ENCODE peak calls at places on chromosome 7, in five cellular contexts. D is Calu3, V is tibial artery, H is retinal pigment epithelial cell, I is lower lobe of right lung. F is an unnamed sample.

GRCh38 chr7:7212612-7213011 is 30.3 kb downstream of the C1GALT1 start:
- DNase-seq in D (no peak), V (no peak), H (peak), I (no peak), F (no peak)

GRCh38 chr7:44193011-44193802 is 4.0 kb upstream of the GCK start:
- DNase-seq in D (no peak), V (no peak), H (no peak), I (no peak), F (no peak)

GRCh38 chr7:149854611-149855367 is 16.6 kb downstream of the ZNF862 start:
- DNase-seq in D (peak), V (no peak), H (peak), I (peak), F (no peak)

GRCh38 chr7:127620406-127621233 is 2.7 kb upstream of the PAX4 start:
- DNase-seq in D (no peak), V (no peak), H (no peak), I (no peak), F (no peak)

GRCh38 chr7:5082806-5083205 is 37.1 kb downstream of the RBAK start:
- DNase-seq in D (no peak), V (no peak), H (no peak), I (no peak), F (no peak)

GRCh38 chr7:99374121-99375064 is at the start of gene ARPC1B:
- DNase-seq in D (peak), V (peak), H (no peak), I (peak), F (no peak)

GRCh38 chr7:87926581-87927461 is 7.2 kb upstream of the ADAM22 start:
- DNase-seq in D (no peak), V (no peak), H (no peak), I (no peak), F (no peak)

GRCh38 chr7:18163091-18163490 is 135.4 kb upstream of the PRPS1L1 start:
- DNase-seq in D (no peak), V (no peak), H (no peak), I (no peak), F (no peak)

GRCh38 chr7:2501947-2502646 is 17.5 kb upstream of the LFNG start:
- DNase-seq in D (no peak), V (no peak), H (no peak), I (no peak), F (no peak)

GRCh38 chr7:124692420-124692819 is 73.2 kb downstream of the GPR37 start:
- DNase-seq in D (no peak), V (no peak), H (peak), I (no peak), F (no peak)

GRCh38 chr7:115087437-115087836 is 165.5 kb downstream of the MDFIC start:
- DNase-seq in D (peak), V (no peak), H (peak), I (no peak), F (no peak)

GRCh38 chr7:74183653-74184450 is 9.7 kb downstream of the EIF4H start:
- DNase-seq in D (peak), V (no peak), H (no peak), I (no peak), F (no peak)

GRCh38 chr7:97835296-97836138 is 36.7 kb downstream of the ASNS start:
- DNase-seq in D (peak), V (no peak), H (peak), I (peak), F (no peak)

GRCh38 chr7:18429547-18429946 is 66.0 kb upstream of the HDAC9 start:
- DNase-seq in D (no peak), V (no peak), H (no peak), I (no peak), F (no peak)

GRCh38 chr7:92889081-92889480 is 52.7 kb upstream of the CDK6 start:
- DNase-seq in D (no peak), V (no peak), H (no peak), I (no peak), F (peak)

GRCh38 chr7:46583606-46584005 is 662.5 kb upstream of the IGFBP3 start:
- DNase-seq in D (no peak), V (no peak), H (no peak), I (no peak), F (no peak)

GRCh38 chr7:99365318-99366141 is 9.0 kb upstream of the ARPC1B start:
- DNase-seq in D (peak), V (no peak), H (no peak), I (peak), F (no peak)

GRCh38 chr7:107850671-107851070 is 40.3 kb upstream of the DLD start:
- DNase-seq in D (no peak), V (no peak), H (no peak), I (no peak), F (no peak)

GRCh38 chr7:91947948-91948347 is 7.3 kb downstream of the AKAP9 start:
- DNase-seq in D (no peak), V (no peak), H (no peak), I (no peak), F (no peak)

GRCh38 chr7:129734400-129734799 is 122.9 kb downstream of the NRF1 start:
- DNase-seq in D (no peak), V (no peak), H (no peak), I (no peak), F (no peak)

GRCh38 chr7:24854866-24855265 is 97.6 kb upstream of the GSDME start:
- DNase-seq in D (no peak), V (no peak), H (no peak), I (no peak), F (no peak)

GRCh38 chr7:77727936-77728701 is 31.9 kb downstream of the RSBN1L start:
- DNase-seq in D (no peak), V (no peak), H (peak), I (no peak), F (no peak)

GRCh38 chr7:47008461-47008860 is 573.5 kb downstream of the TNS3 start:
- DNase-seq in D (no peak), V (no peak), H (no peak), I (no peak), F (no peak)

GRCh38 chr7:36658603-36659516 is 65.4 kb downstream of the AOAH start:
- DNase-seq in D (peak), V (no peak), H (peak), I (no peak), F (no peak)

GRCh38 chr7:90917536-90917935 is 321.4 kb downstream of the CDK14 start:
- DNase-seq in D (no peak), V (no peak), H (no peak), I (no peak), F (no peak)

GRCh38 chr7:82122290-82122689 is 321.3 kb downstream of the CACNA2D1 start:
- DNase-seq in D (no peak), V (no peak), H (no peak), I (no peak), F (no peak)

GRCh38 chr7:117097860-117098259 is 144.6 kb downstream of the ST7 start:
- DNase-seq in D (no peak), V (no peak), H (no peak), I (no peak), F (no peak)

GRCh38 chr7:25894002-25894901 is 257.7 kb upstream of the NFE2L3 start:
- DNase-seq in D (peak), V (no peak), H (no peak), I (peak), F (no peak)

GRCh38 chr7:269721-270120 is 20.2 kb upstream of the FOXL3 start:
- DNase-seq in D (no peak), V (no peak), H (no peak), I (no peak), F (peak)

GRCh38 chr7:50711271-50712175 is 71.2 kb downstream of the GRB10 start:
- DNase-seq in D (no peak), V (peak), H (no peak), I (no peak), F (no peak)

GRCh38 chr7:42123716-42124115 is 113.3 kb downstream of the GLI3 start:
- DNase-seq in D (no peak), V (no peak), H (no peak), I (no peak), F (no peak)

GRCh38 chr7:39433550-39433949 is 132.7 kb upstream of the YAE1 start:
- DNase-seq in D (no peak), V (no peak), H (no peak), I (no peak), F (no peak)

GRCh38 chr7:47518827-47519226 is 63.1 kb downstream of the TNS3 start:
- DNase-seq in D (no peak), V (peak), H (peak), I (no peak), F (peak)

GRCh38 chr7:42237891-42238531 is 1.0 kb upstream of the GLI3 start:
- DNase-seq in D (peak), V (peak), H (no peak), I (peak), F (no peak)

DNA sequence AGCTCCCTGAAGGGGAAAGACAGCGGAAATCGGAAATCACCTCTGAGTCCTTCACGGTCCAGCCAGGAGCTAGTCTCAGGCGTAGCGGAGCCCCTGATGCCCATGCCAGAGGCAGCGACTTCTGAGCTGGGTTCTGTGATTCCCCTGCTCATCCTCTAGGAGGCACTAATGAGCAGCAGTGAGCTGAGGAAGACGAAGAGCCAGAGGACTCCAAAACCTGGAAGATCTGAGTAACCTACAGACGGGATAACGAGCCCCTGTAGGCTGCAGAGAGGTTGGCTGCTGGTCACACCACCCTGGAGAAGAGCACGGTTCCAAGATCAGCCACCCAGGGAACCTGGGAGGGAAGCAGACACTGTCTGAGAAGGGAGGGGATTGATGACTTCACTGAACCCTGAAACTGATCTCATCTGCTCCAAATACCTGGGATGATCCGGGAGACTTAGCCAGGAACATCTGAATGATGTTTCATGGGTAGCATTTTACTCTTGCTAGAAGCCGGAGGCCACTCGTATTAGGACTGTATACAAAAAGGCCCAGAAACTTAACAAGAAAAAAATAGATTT is 304.1 kb downstream of the PAXIP1 start:
- DNase-seq in D (no peak), V (no peak), H (no peak), I (no peak), F (no peak)
- TF ChIP-seq CTCF in D (no peak), V (no peak), H (peak), I (peak), F (no peak)

GRCh38 chr7:136136906-136137305 is 159.7 kb upstream of the MTPN start:
- DNase-seq in D (no peak), V (no peak), H (no peak), I (no peak), F (no peak)

GRCh38 chr7:136138991-136139390 is 161.8 kb upstream of the MTPN start:
- DNase-seq in D (no peak), V (no peak), H (no peak), I (no peak), F (no peak)

GRCh38 chr7:136130819-136131637 is 153.9 kb upstream of the MTPN start:
- DNase-seq in D (no peak), V (no peak), H (no peak), I (no peak), F (no peak)

GRCh38 chr7:136133491-136133990 is 156.4 kb upstream of the MTPN start:
- DNase-seq in D (no peak), V (no peak), H (peak), I (no peak), F (no peak)

GRCh38 chr7:136134503-136134902 is 157.3 kb upstream of the MTPN start:
- DNase-seq in D (no peak), V (no peak), H (no peak), I (no peak), F (no peak)
- TF ChIP-seq CTCF in D (no peak), V (no peak), H (no peak), I (no peak), F (no peak)

DNA sequence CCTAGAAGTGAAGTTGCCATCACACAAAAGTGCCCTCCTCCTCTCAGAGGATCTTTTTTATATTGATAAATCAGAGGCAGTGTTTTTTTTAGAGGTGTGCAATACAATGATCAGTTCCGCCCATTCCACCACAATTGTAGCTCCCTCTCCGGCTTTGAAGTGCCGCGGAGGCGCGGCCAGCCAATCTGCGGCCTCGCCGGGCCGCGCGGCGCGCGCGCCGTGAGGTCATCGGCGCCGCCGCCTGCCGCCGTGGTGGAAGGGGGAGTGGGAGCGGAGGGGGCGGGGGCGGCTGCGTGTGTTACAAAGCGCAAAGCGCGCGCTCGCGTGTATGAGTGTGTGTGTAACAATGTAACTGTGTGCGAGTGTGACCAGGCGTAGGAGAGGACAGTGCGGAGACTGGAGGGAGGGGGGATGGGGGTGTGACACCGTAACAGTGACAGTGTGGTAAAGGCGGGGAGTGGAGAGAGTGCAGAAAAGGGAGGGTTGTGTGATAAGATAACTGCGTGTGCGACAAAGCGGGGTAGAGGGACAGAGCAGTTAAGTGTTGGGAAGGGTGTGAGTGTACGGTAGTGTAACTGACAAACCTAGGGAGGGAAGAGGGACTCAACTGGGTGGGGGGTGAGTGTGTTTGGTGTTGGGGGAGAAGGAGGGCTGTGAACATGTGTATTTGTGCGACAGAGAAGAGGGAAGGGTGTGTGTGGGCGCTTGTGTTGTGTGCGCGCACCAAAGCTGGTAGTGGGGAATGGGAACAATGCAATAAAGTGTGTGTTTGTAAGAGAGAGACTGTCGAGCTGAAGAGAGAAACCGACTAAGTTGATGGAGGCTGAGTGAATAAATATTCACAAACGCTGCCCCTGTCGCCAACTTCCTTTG is at the start of gene SP8:
- DNase-seq in D (peak), V (no peak), H (no peak), I (no peak), F (no peak)
- TF ChIP-seq CTCF in D (no peak), V (no peak), H (no peak), I (no peak), F (no peak)

DNA sequence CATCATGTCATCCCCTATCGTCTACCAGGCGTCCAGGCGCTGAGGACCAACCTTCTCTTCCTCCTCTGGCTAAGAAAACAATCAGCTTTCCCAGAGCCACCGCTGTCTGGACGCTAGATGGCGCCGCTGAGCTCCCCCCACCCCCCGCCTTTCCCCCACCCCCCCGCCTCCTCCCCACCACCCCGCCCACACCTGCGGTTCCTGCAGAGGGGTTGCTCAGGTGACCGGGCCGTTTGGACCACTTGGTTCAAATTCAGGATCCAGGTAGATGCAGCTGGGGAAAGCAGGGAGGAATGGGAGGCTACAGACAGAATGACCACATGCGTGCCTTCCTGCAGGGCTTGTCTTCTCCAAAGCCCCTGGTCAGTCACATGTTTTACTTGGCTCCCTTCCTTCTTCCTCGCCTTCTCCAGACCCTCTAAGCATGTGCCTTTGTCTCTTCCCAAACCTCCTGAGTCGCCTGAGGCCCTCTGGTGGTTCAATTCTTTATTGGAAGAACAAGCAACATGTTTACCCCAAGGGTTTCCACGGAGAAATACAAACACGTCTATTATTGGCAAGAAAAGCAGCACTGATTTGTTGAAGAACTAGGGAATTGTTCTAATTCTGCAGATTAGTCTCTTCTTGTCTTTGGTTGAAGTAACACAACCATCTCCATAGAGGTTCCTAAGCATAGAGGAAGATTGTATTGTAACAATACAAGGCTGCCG is 24.7 kb downstream of the AOC1 start:
- DNase-seq in D (peak), V (no peak), H (peak), I (peak), F (no peak)
- TF ChIP-seq CTCF in D (peak), V (peak), H (peak), I (peak), F (peak)

DNA sequence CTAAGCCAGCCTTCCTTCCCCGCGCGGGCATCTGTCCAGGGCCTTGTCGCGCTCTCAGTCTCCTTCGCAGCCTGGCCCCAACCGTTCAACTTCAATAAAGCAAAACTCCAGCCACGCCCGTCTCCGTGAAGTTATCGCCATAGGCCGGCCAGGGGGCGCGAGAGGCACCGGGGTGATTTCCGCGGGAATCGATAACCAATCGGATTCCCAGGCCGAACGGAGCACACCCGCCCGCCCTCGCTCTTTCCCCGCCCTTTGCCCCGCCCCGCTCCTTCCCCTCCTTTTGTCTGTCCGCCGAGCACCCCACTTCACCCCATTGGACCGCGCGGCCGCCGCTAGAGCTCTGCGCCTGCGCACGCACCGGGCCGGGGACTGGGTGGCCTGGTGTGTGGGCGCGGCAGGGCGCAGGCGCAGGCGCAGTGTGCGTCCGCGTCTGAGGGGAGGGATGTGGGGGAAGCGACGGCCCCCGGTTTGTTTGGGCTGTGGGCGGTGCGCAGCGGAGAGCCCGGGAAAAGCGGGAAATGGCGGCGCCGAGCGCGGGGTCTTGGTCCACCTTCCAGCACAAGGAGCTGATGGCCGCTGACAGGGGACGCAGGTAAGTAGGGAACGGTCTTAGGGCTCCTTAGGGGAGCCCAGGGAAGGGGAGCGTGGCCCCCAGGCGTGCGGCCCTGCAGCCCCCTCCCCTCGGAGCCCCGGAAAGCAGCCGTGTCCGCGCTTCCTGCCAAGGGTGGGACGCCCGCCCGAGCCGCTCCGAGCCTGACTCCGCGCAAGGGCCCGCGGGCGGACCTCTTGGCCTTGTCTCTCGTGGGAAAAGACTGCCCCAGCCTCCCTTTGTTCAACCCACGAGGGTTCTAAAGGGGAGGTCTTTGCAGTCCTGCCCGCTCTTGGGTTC is at the start of gene CASP2:
- DNase-seq in D (peak), V (peak), H (peak), I (peak), F (peak)
- TF ChIP-seq CTCF in D (no peak), V (peak), H (peak), I (peak), F (peak)

GRCh38 chr7:154917214-154918160 is 85.4 kb downstream of the PAXIP1 start:
- DNase-seq in D (no peak), V (no peak), H (no peak), I (no peak), F (no peak)

GRCh38 chr7:154916381-154917213 is 86.3 kb downstream of the PAXIP1 start:
- DNase-seq in D (no peak), V (no peak), H (no peak), I (no peak), F (no peak)

GRCh38 chr7:154914580-154915380 is 88.1 kb downstream of the PAXIP1 start:
- DNase-seq in D (no peak), V (no peak), H (no peak), I (no peak), F (peak)

GRCh38 chr7:154913645-154914579 is 89.0 kb downstream of the PAXIP1 start:
- DNase-seq in D (peak), V (peak), H (peak), I (peak), F (peak)

DNA sequence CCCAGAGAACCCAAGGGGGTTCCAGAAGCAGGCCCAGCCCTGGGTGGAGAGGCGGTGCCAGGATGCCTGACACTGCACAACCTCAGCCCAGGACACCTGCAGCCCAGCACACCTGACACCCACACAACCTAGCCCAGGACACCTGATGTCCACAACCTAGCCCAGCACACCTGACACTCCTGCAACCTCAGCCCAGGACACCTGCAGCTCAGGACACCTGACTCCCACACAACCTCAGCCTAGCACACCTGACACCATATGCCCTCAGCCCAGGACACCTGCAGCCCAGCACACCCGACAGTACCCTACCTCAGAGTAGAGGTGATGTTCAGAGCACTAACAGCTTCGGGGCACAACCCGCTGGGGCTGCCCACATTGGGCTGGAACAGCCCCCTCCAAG is 87.3 kb downstream of the PAXIP1 start:
- DNase-seq in D (no peak), V (no peak), H (no peak), I (no peak), F (peak)
- TF ChIP-seq CTCF in D (no peak), V (no peak), H (no peak), I (no peak), F (no peak)